ENCODE peak calls at places on chromosomes 2 and 18, in nine cellular contexts. L is ACHN; N is CD8-positive, alpha-beta T cell; Q is DMS79; I is choroid plexus epithelial cell; R is KG1; V is stimulated activated CD8-positive, alpha-beta memory T cell treated with anti-CD3 and anti-CD28 coated beads, Interleukin-4, amount 100 ng/mL, for 4 hours; J is activated CD4-positive, alpha-beta T cell treated with anti-CD3 and anti-CD28 coated beads for 24 hours; M is GM04503. W is an unnamed sample.

GRCh38 chr2:27972311-27972710 is 81.8 kb downstream of the BABAM2 start:
- DNase-seq in M (no peak), J (no peak), L (no peak), V (no peak), N (no peak), Q (no peak), I (no peak), R (no peak), W (no peak)

GRCh38 chr2:192148620-192149321 is 46.0 kb downstream of the TMEFF2 start:
- DNase-seq in Q (no peak), I (peak; percentile 69), V (no peak), J (no peak), M (peak; percentile 77), R (no peak), N (no peak), L (peak; percentile 38), W (peak; percentile 83)

GRCh38 chr2:239444626-239445625 is 44.1 kb upstream of the HDAC4 start:
- DNase-seq in R (no peak), I (no peak), L (no peak), M (peak; percentile 49), Q (no peak), N (no peak), J (no peak), V (no peak), W (no peak)

GRCh38 chr2:32427672-32428622 is 71.1 kb downstream of the BIRC6 start:
- DNase-seq in R (no peak), I (peak; percentile 4), J (no peak), M (no peak), Q (no peak), L (no peak), V (no peak), N (no peak), W (no peak)

GRCh38 chr2:1480671-1481076 is 67.4 kb downstream of the TPO start:
- DNase-seq in Q (no peak), M (no peak), I (no peak), N (no peak), J (no peak), R (no peak), L (no peak), V (no peak), W (no peak)

GRCh38 chr2:207279520-207279919 is 113.8 kb upstream of the KLF7 start:
- DNase-seq in R (no peak), L (no peak), I (no peak), J (no peak), M (no peak), V (no peak), N (no peak), Q (no peak), W (no peak)

GRCh38 chr18:26545335-26545734 is 3.0 kb downstream of the KCTD1 start:
- DNase-seq in V (no peak), N (no peak), J (no peak), L (no peak), I (no peak), M (no peak), Q (no peak), R (no peak), W (no peak)

GRCh38 chr2:232300894-232301387 is 77.6 kb upstream of the ALPP start:
- DNase-seq in N (no peak), Q (no peak), M (no peak), L (no peak), V (no peak), J (no peak), I (peak; percentile 46), R (no peak), W (peak; percentile 60)

GRCh38 chr18:44729631-44730101 is 49.0 kb downstream of the SETBP1 start:
- DNase-seq in J (no peak), R (no peak), Q (no peak), N (peak; percentile 56), V (peak; percentile 42), I (peak; percentile 91), L (no peak), M (peak; percentile 51), W (peak; percentile 56)

GRCh38 chr2:43127208-43127940 is 99.0 kb downstream of the ZFP36L2 start:
- DNase-seq in R (peak; percentile 39), L (no peak), I (peak; percentile 55), V (peak; percentile 76), M (no peak), Q (no peak), J (peak; percentile 92), N (peak; percentile 86), W (peak; percentile 40)

GRCh38 chr18:26655614-26656400 is 107.5 kb upstream of the KCTD1 start:
- DNase-seq in R (no peak), M (no peak), I (peak; percentile 52), L (peak; percentile 61), V (no peak), Q (no peak), N (no peak), J (no peak), W (no peak)

GRCh38 chr18:7663305-7664023 is 96.3 kb downstream of the PTPRM start:
- DNase-seq in R (no peak), N (no peak), V (no peak), I (no peak), M (no peak), L (no peak), Q (no peak), J (no peak), W (no peak)

GRCh38 chr2:216539791-216540241 is 41.2 kb downstream of the RPL37A start:
- DNase-seq in V (no peak), J (no peak), I (no peak), N (no peak), R (no peak), M (no peak), Q (peak; percentile 69), L (peak; percentile 51), W (no peak)

GRCh38 chr2:60565472-60565871 is 12.0 kb upstream of the BCL11A start:
- DNase-seq in M (no peak), N (no peak), V (no peak), I (peak; percentile 63), L (peak; percentile 32), J (no peak), R (no peak), Q (no peak), W (no peak)

GRCh38 chr2:50782543-50782942 is 249.4 kb downstream of the NRXN1 start:
- DNase-seq in J (no peak), I (peak; percentile 4), V (no peak), M (no peak), Q (no peak), N (no peak), R (no peak), L (no peak), W (no peak)

GRCh38 chr2:224885836-224886547 is 156.3 kb downstream of the DOCK10 start:
- DNase-seq in M (peak; percentile 70), L (peak; percentile 19), J (no peak), V (no peak), N (no peak), I (peak; percentile 88), R (no peak), Q (no peak), W (peak; percentile 77)

GRCh38 chr2:20624156-20624883 is 26.6 kb downstream of the HS1BP3 start:
- DNase-seq in J (no peak), V (no peak), L (no peak), Q (no peak), I (no peak), M (no peak), N (no peak), R (no peak), W (no peak)

GRCh38 chr2:146659976-146660375 is 1184.9 kb upstream of the ACVR2A start:
- DNase-seq in Q (no peak), N (no peak), V (no peak), R (no peak), J (no peak), L (no peak), I (peak; percentile 14), M (no peak), W (no peak)

GRCh38 chr2:186379052-186379451 is 107.0 kb upstream of the ZC3H15 start:
- DNase-seq in R (no peak), Q (no peak), L (no peak), V (no peak), J (no peak), M (no peak), N (no peak), I (peak; percentile 3), W (no peak)

GRCh38 chr18:32920796-32921787 is 148.3 kb upstream of the KLHL14 start:
- DNase-seq in L (peak; percentile 85), M (peak; percentile 2), R (no peak), I (peak; percentile 97), N (no peak), J (no peak), Q (no peak), V (no peak), W (peak; percentile 57)

GRCh38 chr18:25332002-25332401 is 20.0 kb downstream of the ZNF521 start:
- DNase-seq in I (no peak), M (no peak), L (no peak), J (no peak), Q (no peak), N (no peak), V (no peak), R (no peak), W (no peak)

GRCh38 chr2:232508246-232508645 is 11.9 kb upstream of the PRSS56 start:
- DNase-seq in J (no peak), V (no peak), I (no peak), Q (no peak), N (no peak), M (no peak), L (no peak), R (no peak), W (no peak)

GRCh38 chr18:44039826-44040225 is 640.9 kb upstream of the SETBP1 start:
- DNase-seq in R (no peak), L (no peak), J (no peak), Q (no peak), I (peak; percentile 4), M (no peak), V (no peak), N (no peak), W (no peak)

GRCh38 chr2:240520143-240520973 is 37.4 kb downstream of the ANKMY1 start:
- DNase-seq in Q (no peak), V (no peak), L (no peak), R (no peak), N (no peak), J (no peak), I (no peak), M (no peak), W (peak; percentile 35)

GRCh38 chr2:223771480-223771879 is 65.9 kb downstream of the AP1S3 start:
- DNase-seq in Q (no peak), N (no peak), M (no peak), I (no peak), R (no peak), J (no peak), V (no peak), L (no peak), W (no peak)